ENCODE peak calls at places on chromosomes 7 and 10, in eight cellular contexts. O, L, I, V, Q, D, P and B are unnamed samples.
A peak's percentile ranks its signal among the peaks of the same experiment; 100 is the strongest.

GRCh38 chr10:46560381-46560780 is 3.9 kb upstream of the GPRIN2 start:
- DNase-seq in O (no peak), L (no peak), I (no peak), V (peak; percentile 72), Q (no peak), D (no peak), P (no peak), B (peak; percentile 89)

GRCh38 chr10:17984056-17984455 is 32.3 kb downstream of the SLC39A12 start:
- DNase-seq in O (no peak), L (no peak), I (no peak), V (no peak), Q (peak; percentile 62), D (peak; percentile 27), P (no peak), B (no peak)

GRCh38 chr7:68770649-68771048 is 827.6 kb upstream of the AUTS2 start:
- DNase-seq in O (no peak), L (no peak), I (no peak), V (no peak), Q (no peak), D (no peak), P (no peak), B (no peak)

GRCh38 chr10:78717200-78717599 is 351.6 kb upstream of the ZMIZ1 start:
- DNase-seq in O (no peak), L (no peak), I (no peak), V (no peak), Q (peak; percentile 48), D (no peak), P (no peak), B (peak; percentile 45)

GRCh38 chr7:66697451-66698438 is 42.8 kb upstream of the RABGEF1 start:
- DNase-seq in O (no peak), L (no peak), I (no peak), V (peak; percentile 92), Q (peak; percentile 76), D (peak; percentile 33), P (no peak), B (no peak)

GRCh38 chr10:103709341-103709920 is 145.9 kb downstream of the SH3PXD2A start:
- DNase-seq in O (no peak), L (no peak), I (no peak), V (no peak), Q (peak; percentile 80), D (no peak), P (no peak), B (no peak)

GRCh38 chr7:41027428-41028115 is 675.3 kb downstream of the INHBA start:
- DNase-seq in O (no peak), L (peak; percentile 54), I (no peak), V (no peak), Q (peak; percentile 98), D (peak; percentile 92), P (no peak), B (no peak)

GRCh38 chr10:32692174-32692573 is 246.2 kb downstream of the CCDC7 start:
- DNase-seq in O (no peak), L (peak; percentile 84), I (no peak), V (no peak), Q (peak; percentile 54), D (peak; percentile 56), P (no peak), B (no peak)

GRCh38 chr7:112103246-112103645 is 103.0 kb downstream of the DOCK4 start:
- DNase-seq in O (no peak), L (peak; percentile 30), I (no peak), V (no peak), Q (no peak), D (peak; percentile 52), P (peak; percentile 29), B (no peak)

GRCh38 chr7:46534593-46535271 is 613.7 kb upstream of the IGFBP3 start:
- DNase-seq in O (no peak), L (no peak), I (no peak), V (no peak), Q (peak; percentile 77), D (peak; percentile 69), P (peak; percentile 36), B (no peak)

GRCh38 chr7:151342811-151343210 is 1.2 kb downstream of the NUB1 start:
- DNase-seq in O (no peak), L (peak; percentile 7), I (no peak), V (peak; percentile 58), Q (no peak), D (no peak), P (no peak), B (no peak)

GRCh38 chr7:141221007-141221612 is 147.2 kb downstream of the TMEM178B start:
- DNase-seq in O (no peak), L (no peak), I (no peak), V (no peak), Q (no peak), D (no peak), P (no peak), B (no peak)

GRCh38 chr7:83415840-83416239 is 233.1 kb downstream of the SEMA3E start:
- DNase-seq in O (no peak), L (no peak), I (no peak), V (no peak), Q (no peak), D (no peak), P (no peak), B (no peak)

GRCh38 chr10:84066202-84066601 is 73.1 kb upstream of the GHITM start:
- DNase-seq in O (no peak), L (no peak), I (no peak), V (no peak), Q (no peak), D (no peak), P (no peak), B (no peak)

GRCh38 chr10:112985701-112986510 is 35.9 kb downstream of the TCF7L2 start:
- DNase-seq in O (no peak), L (no peak), I (no peak), V (no peak), Q (peak; percentile 48), D (no peak), P (no peak), B (no peak)

GRCh38 chr10:133391761-133392518 is 2.0 kb upstream of the MTG1 start:
- DNase-seq in O (no peak), L (no peak), I (no peak), V (peak; percentile 58), Q (no peak), D (no peak), P (no peak), B (peak; percentile 41)

GRCh38 chr10:11631890-11632587 is 20.6 kb upstream of the USP6NL start:
- DNase-seq in O (no peak), L (no peak), I (no peak), V (no peak), Q (no peak), D (no peak), P (no peak), B (no peak)

GRCh38 chr7:136857573-136857972 is 10.9 kb upstream of the CHRM2 start:
- DNase-seq in O (no peak), L (no peak), I (no peak), V (no peak), Q (peak; percentile 34), D (no peak), P (no peak), B (no peak)

GRCh38 chr7:96654630-96655188 is 54.9 kb downstream of the SEM1 start:
- DNase-seq in O (no peak), L (no peak), I (no peak), V (no peak), Q (no peak), D (no peak), P (no peak), B (no peak)

GRCh38 chr7:48285365-48285764 is 114.1 kb downstream of the ABCA13 start:
- DNase-seq in O (no peak), L (no peak), I (no peak), V (no peak), Q (peak; percentile 90), D (no peak), P (no peak), B (no peak)

GRCh38 chr10:120181154-120181553 is 275.9 kb upstream of the PLPP4 start:
- DNase-seq in O (no peak), L (no peak), I (no peak), V (no peak), Q (no peak), D (no peak), P (no peak), B (no peak)

GRCh38 chr10:122029503-122030199 is 40.7 kb downstream of the TACC2 start:
- DNase-seq in O (no peak), L (no peak), I (no peak), V (no peak), Q (no peak), D (no peak), P (no peak), B (no peak)

GRCh38 chr10:114502071-114502470 is 97.8 kb upstream of the AFAP1L2 start:
- DNase-seq in O (no peak), L (no peak), I (no peak), V (no peak), Q (no peak), D (no peak), P (no peak), B (no peak)

GRCh38 chr7:148609045-148609725 is 18.6 kb downstream of the C7orf33 start:
- DNase-seq in O (no peak), L (no peak), I (no peak), V (no peak), Q (no peak), D (no peak), P (no peak), B (no peak)

GRCh38 chr7:39099146-39099545 is 121.4 kb downstream of the POU6F2 start:
- DNase-seq in O (no peak), L (no peak), I (no peak), V (no peak), Q (peak; percentile 11), D (no peak), P (no peak), B (no peak)

GRCh38 chr10:47031953-47032465 is 120.8 kb downstream of the PTPN20 start:
- DNase-seq in O (no peak), L (no peak), I (peak; percentile 9), V (no peak), Q (peak; percentile 9), D (no peak), P (no peak), B (peak; percentile 69)